ENCODE peak calls at places on chromosomes 6 and 20, in five cellular contexts. B, I, A, P and K are unnamed samples. For H3K27me3, the result is how much of the 10 kb centered on the place peaks cover.

GRCh38 chr6:7129784-7130569 is 22.2 kb downstream of the RREB1 start:
- DNase-seq in B (peak), I (peak), A (no peak), P (no peak), K (no peak)

GRCh38 chr6:13492357-13492756 is 5.0 kb upstream of the GFOD1 start:
- DNase-seq in B (no peak), I (no peak), A (no peak), P (no peak), K (no peak)

GRCh38 chr6:144341831-144342527 is 56.8 kb downstream of the UTRN start:
- DNase-seq in B (no peak), I (no peak), A (no peak), P (no peak), K (no peak)

GRCh38 chr6:82143041-82143481 is 104.5 kb downstream of the IBTK start:
- DNase-seq in B (peak), I (no peak), A (no peak), P (no peak), K (no peak)

GRCh38 chr6:36856277-36856676 is 17.0 kb upstream of the CPNE5 start:
- DNase-seq in B (no peak), I (no peak), A (no peak), P (no peak), K (no peak)

GRCh38 chr6:11427827-11428245 is 109.7 kb upstream of the TMEM170B start:
- DNase-seq in B (peak), I (no peak), A (peak), P (no peak), K (no peak)

GRCh38 chr20:52379723-52380336 is 188.3 kb upstream of the ZFP64 start:
- DNase-seq in B (no peak), I (peak), A (peak), P (peak), K (no peak)

GRCh38 chr6:160750276-160750689 is 48.2 kb downstream of the PLG start:
- DNase-seq in B (no peak), I (no peak), A (no peak), P (no peak), K (no peak)

GRCh38 chr6:97705568-97705967 is 422.6 kb upstream of the MMS22L start:
- DNase-seq in B (peak), I (no peak), A (no peak), P (no peak), K (no peak)

GRCh38 chr6:18976966-18977365 is 589.8 kb downstream of the RNF144B start:
- DNase-seq in B (no peak), I (no peak), A (no peak), P (no peak), K (no peak)

GRCh38 chr6:1689141-1689540 is 79.4 kb downstream of the FOXC1 start:
- DNase-seq in B (no peak), I (no peak), A (no peak), P (no peak), K (no peak)

GRCh38 chr20:17059465-17059864 is 167.4 kb upstream of the PCSK2 start:
- DNase-seq in B (peak), I (no peak), A (no peak), P (no peak), K (no peak)

GRCh38 chr6:73076211-73076610 is 149.1 kb downstream of the KHDC1L start:
- DNase-seq in B (no peak), I (no peak), A (no peak), P (no peak), K (no peak)

GRCh38 chr6:6884193-6884627 is 223.6 kb upstream of the RREB1 start:
- DNase-seq in B (no peak), I (no peak), A (no peak), P (no peak), K (no peak)

GRCh38 chr6:105591053-105591452 is 188.2 kb upstream of the PREP start:
- DNase-seq in B (peak), I (no peak), A (no peak), P (peak), K (no peak)

GRCh38 chr6:15817100-15817499 is 154.3 kb upstream of the DTNBP1 start:
- DNase-seq in B (no peak), I (no peak), A (no peak), P (no peak), K (no peak)

GRCh38 chr6:82240191-82240590 is 7.4 kb downstream of the IBTK start:
- DNase-seq in B (no peak), I (no peak), A (no peak), P (no peak), K (no peak)

GRCh38 chr6:19325335-19325789 is 511.8 kb upstream of the ID4 start:
- DNase-seq in B (no peak), I (no peak), A (no peak), P (no peak), K (no peak)

GRCh38 chr6:133236898-133237297 is 4.3 kb upstream of the EYA4 start:
- DNase-seq in B (peak), I (no peak), A (no peak), P (no peak), K (peak)

GRCh38 chr20:32820000-32820697 is 395 bp downstream of the MAPRE1 start:
- DNase-seq in B (peak), I (peak), A (peak), P (peak), K (no peak)

GRCh38 chr20:44805991-44806729 is 4.2 kb downstream of the RIMS4 start:
- DNase-seq in B (peak), I (peak), A (no peak), P (no peak), K (no peak)

GRCh38 chr6:82363368-82364086 is at the start of gene TPBG:
- DNase-seq in B (peak), I (peak), A (peak), P (peak), K (peak)

GRCh38 chr6:37565267-37566208 is 65.8 kb upstream of the CCDC167 start:
- DNase-seq in B (no peak), I (no peak), A (peak), P (no peak), K (no peak)

GRCh38 chr20:51961964-51962761 is 159.8 kb upstream of the SALL4 start:
- DNase-seq in B (no peak), I (no peak), A (no peak), P (no peak), K (no peak)

GRCh38 chr20:64152906-64153305 is 11.3 kb upstream of the MYT1 start:
- DNase-seq in B (no peak), I (no peak), A (no peak), P (no peak), K (no peak)

GRCh38 chr20:33423141-33423834 is 20.3 kb downstream of the SNTA1 start:
- DNase-seq in B (peak), I (no peak), A (no peak), P (no peak), K (no peak)

GRCh38 chr6:6886160-6886885 is 221.4 kb upstream of the RREB1 start:
- DNase-seq in B (no peak), I (peak), A (no peak), P (no peak), K (no peak)

GRCh38 chr6:48983377-48983776 is 479.7 kb downstream of the MMUT start:
- DNase-seq in B (no peak), I (no peak), A (no peak), P (no peak), K (no peak)

GRCh38 chr6:161137839-161138544 is 135.9 kb downstream of the AGPAT4 start:
- DNase-seq in B (peak), I (no peak), A (no peak), P (no peak), K (no peak)

GRCh38 chr6:34295721-34296120 is 46.9 kb upstream of the SMIM29 start:
- DNase-seq in B (no peak), I (no peak), A (no peak), P (peak), K (peak)

GRCh38 chr20:10427060-10427692 is 6.8 kb downstream of the MKKS start:
- DNase-seq in B (peak), I (no peak), A (peak), P (peak), K (peak)

GRCh38 chr6:157229733-157230132 is 93.6 kb downstream of the TMEM242 start:
- DNase-seq in B (no peak), I (peak), A (no peak), P (peak), K (no peak)

GRCh38 chr6:162485464-162485863 is 242.1 kb downstream of the PRKN start:
- DNase-seq in B (no peak), I (no peak), A (no peak), P (no peak), K (no peak)

GRCh38 chr6:63452117-63452516 is 120.2 kb upstream of the LOC128125822 start:
- DNase-seq in B (no peak), I (no peak), A (no peak), P (no peak), K (no peak)

GRCh38 chr6:90403489-90404381 is 107.1 kb upstream of the BACH2 start:
- DNase-seq in B (peak), I (no peak), A (no peak), P (no peak), K (peak)

DNA sequence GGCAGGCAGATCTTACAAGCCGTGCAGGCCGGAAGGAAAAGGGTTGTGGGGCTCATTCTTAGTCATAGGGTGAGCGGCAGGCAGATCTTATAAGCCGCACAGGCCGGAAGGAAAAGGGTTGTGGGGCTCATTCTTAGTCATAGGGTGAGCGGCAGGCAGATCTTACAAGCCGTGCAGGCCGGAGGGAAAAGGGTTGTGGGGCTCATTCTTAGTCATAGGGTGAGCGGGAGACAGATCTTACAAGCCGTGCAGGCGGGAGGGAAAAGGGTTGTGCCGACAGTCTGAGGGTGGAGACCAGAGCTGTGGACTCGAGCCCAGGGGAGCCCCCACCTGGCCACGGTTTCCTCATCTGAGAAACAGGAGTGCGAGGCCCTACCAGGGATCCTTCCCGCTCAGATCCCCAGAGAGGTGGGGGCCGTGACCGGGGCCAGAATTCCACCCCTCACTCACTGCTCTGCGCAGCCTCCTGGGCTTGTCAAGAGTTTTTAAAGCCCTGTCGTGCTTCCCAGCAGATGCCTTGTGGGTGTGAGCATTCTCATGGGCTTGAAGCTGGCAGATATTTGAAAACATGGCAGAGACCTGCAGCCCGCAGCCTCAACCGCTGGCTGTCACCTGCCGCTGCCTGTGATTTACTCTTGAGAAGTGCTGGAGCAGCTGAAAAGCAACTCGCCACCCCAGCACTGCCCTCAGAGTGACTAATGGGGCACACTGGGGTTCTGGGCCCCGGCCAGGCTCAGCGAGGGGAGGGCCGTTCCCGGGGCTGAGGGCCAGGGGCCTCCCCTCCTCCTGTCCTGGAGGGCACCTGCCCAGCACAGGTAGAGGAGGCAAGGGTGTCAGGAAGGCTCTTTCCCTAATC is 31.9 kb downstream of the NTSR1 start:
- DNase-seq in B (peak), I (peak), A (peak), P (peak), K (peak)
- H3K27me3 ChIP-seq in B (under half), I (under half), A (under half), P (half or more), K (under half)

DNA sequence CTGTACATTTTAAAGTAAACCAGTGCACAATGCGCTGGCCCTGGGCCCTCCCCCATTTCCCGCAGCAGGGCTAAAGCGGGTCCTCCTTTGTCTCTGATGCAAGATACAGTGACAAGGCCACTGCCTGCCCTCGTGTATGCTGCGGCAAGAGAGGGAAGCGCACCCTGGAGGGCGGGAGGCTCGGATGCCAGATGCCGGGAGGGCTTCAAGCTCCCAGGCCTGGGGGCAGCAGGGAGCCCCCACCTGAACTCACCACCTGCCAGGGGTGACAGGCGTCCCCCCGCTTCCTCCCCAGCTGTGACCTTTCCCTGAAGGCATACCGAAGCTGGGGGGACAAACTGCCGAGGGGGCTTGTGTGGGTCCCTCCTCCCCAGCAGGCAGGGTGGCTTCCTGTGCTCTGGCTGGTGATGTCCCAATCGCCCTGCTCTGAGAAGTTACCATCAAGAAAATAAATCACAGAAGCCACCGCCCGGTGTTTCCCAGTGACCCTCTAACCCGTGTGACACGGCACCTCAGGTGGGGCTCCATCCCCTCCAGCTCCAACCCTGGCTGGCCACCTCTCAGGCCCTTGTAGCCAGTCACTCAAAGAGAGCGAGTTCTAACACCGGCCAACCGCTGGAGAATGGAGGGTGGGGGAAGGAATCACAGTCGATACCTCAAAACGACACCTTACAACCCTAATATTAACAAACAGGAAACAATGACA is 203.3 kb downstream of the PREX1 start:
- DNase-seq in B (no peak), I (no peak), A (no peak), P (no peak), K (no peak)
- H3K27ac ChIP-seq in B (no peak), I (no peak), A (no peak), P (no peak), K (no peak)

GRCh38 chr20:1184638-1185315 is at the start of gene TMEM74B:
- DNase-seq in B (no peak), I (no peak), A (no peak), P (no peak), K (no peak)

GRCh38 chr20:1185316-1185741 is 548 bp upstream of the TMEM74B start:
- DNase-seq in B (no peak), I (no peak), A (no peak), P (no peak), K (no peak)

GRCh38 chr20:1185781-1186334 is 1.1 kb upstream of the TMEM74B start:
- DNase-seq in B (peak), I (peak), A (peak), P (peak), K (no peak)

GRCh38 chr20:1187605-1188171 is 2.9 kb upstream of the TMEM74B start:
- DNase-seq in B (no peak), I (no peak), A (no peak), P (no peak), K (no peak)

GRCh38 chr20:1186367-1186991 is 1.7 kb upstream of the TMEM74B start:
- DNase-seq in B (no peak), I (no peak), A (no peak), P (no peak), K (no peak)
- H3K27me3 ChIP-seq in B (half or more), I (under half), A (under half), P (under half), K (under half)

GRCh38 chr20:49631074-49631716 is 63.3 kb upstream of the PTGIS start:
- DNase-seq in B (peak), I (no peak), A (no peak), P (no peak), K (no peak)
- H3K27ac ChIP-seq in B (no peak), I (peak), A (no peak), P (peak), K (peak)

GRCh38 chr20:22585786-22586493 is 1.6 kb upstream of the FOXA2 start:
- DNase-seq in B (no peak), I (no peak), A (no peak), P (no peak), K (no peak)

GRCh38 chr20:22583773-22584629 is at the start of gene FOXA2:
- DNase-seq in B (no peak), I (peak), A (no peak), P (no peak), K (no peak)

GRCh38 chr20:22584630-22584921 is 204 bp upstream of the FOXA2 start:
- DNase-seq in B (no peak), I (no peak), A (no peak), P (no peak), K (no peak)

GRCh38 chr20:22586645-22587310 is 2.4 kb upstream of the FOXA2 start:
- DNase-seq in B (no peak), I (peak), A (no peak), P (no peak), K (no peak)

DNA sequence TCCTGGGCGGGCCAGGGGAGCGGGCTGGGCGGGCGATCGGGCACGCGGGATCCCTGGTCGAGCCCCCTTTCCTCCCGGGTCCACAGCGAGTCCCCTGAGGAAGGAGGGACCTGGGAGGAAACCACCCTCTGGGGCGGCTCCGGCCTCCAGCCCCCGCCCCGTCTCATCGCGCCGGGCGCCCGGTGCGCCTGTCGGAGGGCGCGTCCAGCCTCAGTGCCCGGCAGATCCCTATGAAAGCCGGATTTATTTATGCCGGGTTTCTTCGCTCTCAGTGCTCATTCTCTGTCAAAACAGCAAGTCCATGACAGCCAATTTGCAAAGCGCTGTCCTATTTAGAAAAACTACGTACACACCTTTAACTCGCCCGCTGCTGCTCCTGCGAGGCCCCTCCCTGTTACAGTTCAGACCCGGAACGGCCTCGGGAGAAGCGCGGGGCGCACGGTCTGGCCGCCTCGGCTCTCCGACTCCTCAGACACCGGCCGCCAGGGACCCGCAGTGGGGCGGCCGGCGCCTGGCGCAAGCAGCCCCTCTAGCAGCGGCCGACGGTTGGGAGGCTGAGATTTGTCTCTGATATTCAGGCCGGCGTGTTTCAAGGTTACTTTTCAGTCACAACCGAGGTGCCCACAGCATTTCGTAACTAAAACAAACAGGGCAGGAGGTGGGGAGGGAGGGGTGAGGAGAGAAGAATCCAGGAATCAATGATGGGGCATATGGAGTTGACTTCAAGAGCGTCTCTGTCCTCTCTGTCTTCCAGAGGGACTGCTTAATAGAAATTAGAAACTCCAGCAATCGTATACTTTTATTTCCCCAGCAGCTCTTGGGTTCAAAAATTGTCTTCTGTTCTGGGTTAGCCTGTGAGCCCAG is 782 bp upstream of the FOXA2 start:
- DNase-seq in B (no peak), I (peak), A (no peak), P (no peak), K (no peak)
- H3K27me3 ChIP-seq in B (half or more), I (half or more), A (half or more), P (under half), K (half or more)